ENCODE peak calls at places on chromosomes 2 and 18, in seven cellular contexts. H is left cardiac atrium; G is activated naive CD4-positive, alpha-beta T cell treated with anti-CD3 and anti-CD28 coated beads, Interleukin-2, amount 10 ng/mL, durations not matched to agents 7 days and 5 days; X is GM03348; V is GM10248; O is BE2C; P is AG09309. Z is an unnamed sample.

GRCh38 chr2:40737180-40737579 is 285.3 kb upstream of the SLC8A1 start:
- DNase-seq in H (no peak), G (no peak), X (no peak), V (no peak), O (no peak), P (no peak), Z (no peak)

GRCh38 chr2:237131749-237132148 is 46.1 kb downstream of the COPS8 start:
- DNase-seq in H (no peak), G (no peak), X (no peak), V (peak), O (no peak), P (no peak), Z (no peak)

GRCh38 chr2:47520302-47520630 is 117.3 kb downstream of the MSH2 start:
- DNase-seq in H (no peak), G (no peak), X (no peak), V (no peak), O (no peak), P (no peak), Z (no peak)

GRCh38 chr2:73202156-73203054 is at the start of gene NOTO:
- DNase-seq in H (no peak), G (peak), X (peak), V (no peak), O (no peak), P (no peak), Z (no peak)

GRCh38 chr2:151878655-151879563 is 50.7 kb upstream of the ARL5A start:
- DNase-seq in H (no peak), G (no peak), X (no peak), V (no peak), O (no peak), P (no peak), Z (no peak)

GRCh38 chr2:161436411-161436810 is 20.3 kb downstream of the TBR1 start:
- DNase-seq in H (no peak), G (no peak), X (peak), V (no peak), O (no peak), P (peak), Z (no peak)

GRCh38 chr2:241499146-241499965 is 9.0 kb downstream of the STK25 start:
- DNase-seq in H (no peak), G (no peak), X (no peak), V (no peak), O (no peak), P (no peak), Z (no peak)

GRCh38 chr18:48123324-48123723 is 192.9 kb upstream of the SMAD2 start:
- DNase-seq in H (no peak), G (no peak), X (no peak), V (no peak), O (no peak), P (no peak), Z (no peak)

GRCh38 chr2:73999881-74000597 is 15.3 kb downstream of the TET3 start:
- DNase-seq in H (no peak), G (no peak), X (no peak), V (no peak), O (no peak), P (no peak), Z (no peak)

GRCh38 chr18:68833756-68834155 is 35.9 kb downstream of the CCDC102B start:
- DNase-seq in H (no peak), G (no peak), X (no peak), V (no peak), O (no peak), P (peak), Z (no peak)

GRCh38 chr2:191560594-191560993 is 117.3 kb upstream of the NABP1 start:
- DNase-seq in H (no peak), G (no peak), X (no peak), V (no peak), O (no peak), P (no peak), Z (no peak)

GRCh38 chr2:98932164-98932563 is 3.9 kb downstream of the CRACDL start:
- DNase-seq in H (no peak), G (no peak), X (no peak), V (no peak), O (no peak), P (no peak), Z (no peak)

GRCh38 chr2:113184531-113185230 is 10.9 kb downstream of the PSD4 start:
- DNase-seq in H (no peak), G (peak), X (no peak), V (no peak), O (no peak), P (no peak), Z (no peak)

GRCh38 chr2:226130192-226130591 is 669.4 kb downstream of the IRS1 start:
- DNase-seq in H (no peak), G (no peak), X (no peak), V (no peak), O (no peak), P (no peak), Z (no peak)

GRCh38 chr2:33240178-33240577 is 236.3 kb upstream of the RASGRP3 start:
- DNase-seq in H (no peak), G (no peak), X (no peak), V (no peak), O (no peak), P (no peak), Z (no peak)

GRCh38 chr2:240925576-240926515 is 19.7 kb downstream of the CROCC2 start:
- DNase-seq in H (peak), G (peak), X (no peak), V (no peak), O (peak), P (no peak), Z (no peak)

GRCh38 chr2:127479219-127479825 is 47.0 kb downstream of the IWS1 start:
- DNase-seq in H (no peak), G (no peak), X (peak), V (peak), O (no peak), P (peak), Z (peak)

GRCh38 chr2:52960891-52961290 is 806.7 kb upstream of the CHAC2 start:
- DNase-seq in H (no peak), G (no peak), X (no peak), V (no peak), O (no peak), P (no peak), Z (no peak)

GRCh38 chr2:237408280-237408679 is 5.7 kb downstream of the COL6A3 start:
- DNase-seq in H (no peak), G (no peak), X (peak), V (no peak), O (no peak), P (no peak), Z (no peak)

GRCh38 chr2:43217228-43218220 is 8.9 kb downstream of the ZFP36L2 start:
- DNase-seq in H (no peak), G (peak), X (no peak), V (no peak), O (no peak), P (no peak), Z (no peak)

GRCh38 chr2:221571391-221572179 is 519 bp downstream of the EPHA4 start:
- DNase-seq in H (peak), G (no peak), X (peak), V (peak), O (peak), P (no peak), Z (no peak)

GRCh38 chr2:10265328-10266132 is 37.2 kb upstream of the HPCAL1 start:
- DNase-seq in H (peak), G (no peak), X (no peak), V (no peak), O (no peak), P (no peak), Z (no peak)

Z was measured in GM12891.